ENCODE peak calls at places on chromosomes 5 and 9, in six cellular contexts. One of them, this sample, is unnamed.

GRCh38 chr9:99162759-99163364 is 57.9 kb downstream of the TGFBR1 start:
- DNase-seq in fibroblast of the aortic adventitia: peak
- DNase-seq in GM13977: peak
- DNase-seq in Peyer's patch: no peak
- DNase-seq in lung: no peak
- DNase-seq in fibroblast of lung: peak
- DNase-seq in this sample: no peak

GRCh38 chr5:178331491-178331981 is 98.9 kb upstream of the PHYKPL start:
- DNase-seq in fibroblast of lung: no peak
- DNase-seq in lung: peak
- DNase-seq in fibroblast of the aortic adventitia: peak
- DNase-seq in Peyer's patch: peak
- DNase-seq in GM13977: no peak
- DNase-seq in this sample: no peak

GRCh38 chr5:158384535-158385421 is 525.8 kb upstream of the CLINT1 start:
- DNase-seq in fibroblast of the aortic adventitia: peak
- DNase-seq in Peyer's patch: no peak
- DNase-seq in GM13977: no peak
- DNase-seq in fibroblast of lung: peak
- DNase-seq in lung: no peak
- DNase-seq in this sample: no peak

GRCh38 chr5:65483474-65484346 is 2.0 kb upstream of the ADAMTS6 start:
- DNase-seq in Peyer's patch: no peak
- DNase-seq in fibroblast of lung: peak
- DNase-seq in fibroblast of the aortic adventitia: peak
- DNase-seq in GM13977: peak
- DNase-seq in lung: no peak
- DNase-seq in this sample: no peak

GRCh38 chr9:91814214-91814613 is 135.8 kb downstream of the ROR2 start:
- DNase-seq in fibroblast of the aortic adventitia: no peak
- DNase-seq in GM13977: no peak
- DNase-seq in Peyer's patch: no peak
- DNase-seq in lung: no peak
- DNase-seq in fibroblast of lung: no peak
- DNase-seq in this sample: no peak

GRCh38 chr9:19049872-19050636 is 827 bp downstream of the RRAGA start:
- DNase-seq in lung: no peak
- DNase-seq in Peyer's patch: no peak
- DNase-seq in fibroblast of the aortic adventitia: peak
- DNase-seq in fibroblast of lung: peak
- DNase-seq in GM13977: no peak
- DNase-seq in this sample: no peak

GRCh38 chr9:136684799-136685198 is 2.5 kb downstream of the AGPAT2 start:
- DNase-seq in GM13977: no peak
- DNase-seq in fibroblast of lung: no peak
- DNase-seq in Peyer's patch: no peak
- DNase-seq in fibroblast of the aortic adventitia: no peak
- DNase-seq in lung: no peak
- DNase-seq in this sample: no peak

GRCh38 chr5:62124266-62124665 is 181.7 kb upstream of the KIF2A start:
- DNase-seq in lung: no peak
- DNase-seq in GM13977: no peak
- DNase-seq in Peyer's patch: no peak
- DNase-seq in fibroblast of lung: no peak
- DNase-seq in fibroblast of the aortic adventitia: no peak
- DNase-seq in this sample: no peak

GRCh38 chr9:132237481-132237880 is 75.6 kb downstream of the NTNG2 start:
- DNase-seq in fibroblast of the aortic adventitia: no peak
- DNase-seq in lung: no peak
- DNase-seq in fibroblast of lung: no peak
- DNase-seq in GM13977: no peak
- DNase-seq in Peyer's patch: no peak
- DNase-seq in this sample: no peak

GRCh38 chr9:34428325-34428958 is 29.9 kb downstream of the FAM219A start:
- DNase-seq in fibroblast of the aortic adventitia: no peak
- DNase-seq in lung: no peak
- DNase-seq in GM13977: no peak
- DNase-seq in Peyer's patch: no peak
- DNase-seq in fibroblast of lung: peak
- DNase-seq in this sample: no peak

GRCh38 chr5:149228610-149229297 is 42.9 kb upstream of the AFAP1L1 start:
- DNase-seq in Peyer's patch: no peak
- DNase-seq in lung: peak
- DNase-seq in fibroblast of lung: peak
- DNase-seq in GM13977: no peak
- DNase-seq in fibroblast of the aortic adventitia: peak
- DNase-seq in this sample: no peak

GRCh38 chr5:100539519-100539918 is 4.3 kb downstream of the FAM174A start:
- DNase-seq in fibroblast of lung: no peak
- DNase-seq in Peyer's patch: no peak
- DNase-seq in lung: no peak
- DNase-seq in GM13977: no peak
- DNase-seq in fibroblast of the aortic adventitia: no peak
- DNase-seq in this sample: no peak

GRCh38 chr9:82989949-82990348 is 73.0 kb downstream of the RASEF start:
- DNase-seq in fibroblast of the aortic adventitia: no peak
- DNase-seq in Peyer's patch: no peak
- DNase-seq in fibroblast of lung: no peak
- DNase-seq in GM13977: no peak
- DNase-seq in lung: no peak
- DNase-seq in this sample: no peak

GRCh38 chr5:60287174-60287771 is 393.7 kb upstream of the PDE4D start:
- DNase-seq in fibroblast of the aortic adventitia: peak
- DNase-seq in GM13977: peak
- DNase-seq in lung: peak
- DNase-seq in Peyer's patch: peak
- DNase-seq in fibroblast of lung: peak
- DNase-seq in this sample: no peak

GRCh38 chr5:180207593-180207992 is 1.4 kb downstream of the RASGEF1C start:
- DNase-seq in GM13977: no peak
- DNase-seq in lung: no peak
- DNase-seq in Peyer's patch: no peak
- DNase-seq in fibroblast of the aortic adventitia: no peak
- DNase-seq in fibroblast of lung: no peak
- DNase-seq in this sample: no peak

GRCh38 chr9:87233916-87234455 is 263.7 kb upstream of the DAPK1 start:
- DNase-seq in fibroblast of the aortic adventitia: no peak
- DNase-seq in lung: no peak
- DNase-seq in fibroblast of lung: no peak
- DNase-seq in GM13977: no peak
- DNase-seq in Peyer's patch: no peak
- DNase-seq in this sample: no peak

GRCh38 chr5:156942064-156942463 is 21.0 kb downstream of the TIMD4 start:
- DNase-seq in GM13977: peak
- DNase-seq in Peyer's patch: no peak
- DNase-seq in fibroblast of the aortic adventitia: no peak
- DNase-seq in fibroblast of lung: no peak
- DNase-seq in lung: no peak
- DNase-seq in this sample: no peak

GRCh38 chr9:88990721-88991065 is 575 bp upstream of the S1PR3 start:
- DNase-seq in fibroblast of lung: no peak
- DNase-seq in Peyer's patch: no peak
- DNase-seq in GM13977: no peak
- DNase-seq in fibroblast of the aortic adventitia: no peak
- DNase-seq in lung: no peak
- DNase-seq in this sample: no peak

GRCh38 chr5:68329554-68329953 is 114.0 kb downstream of the PIK3R1 start:
- DNase-seq in fibroblast of lung: no peak
- DNase-seq in lung: no peak
- DNase-seq in fibroblast of the aortic adventitia: no peak
- DNase-seq in GM13977: no peak
- DNase-seq in Peyer's patch: no peak
- DNase-seq in this sample: no peak

GRCh38 chr9:19488721-19489120 is 79.9 kb downstream of the ACER2 start:
- DNase-seq in Peyer's patch: no peak
- DNase-seq in GM13977: no peak
- DNase-seq in lung: no peak
- DNase-seq in fibroblast of lung: no peak
- DNase-seq in fibroblast of the aortic adventitia: no peak
- DNase-seq in this sample: no peak

GRCh38 chr9:77978086-77978781 is 53.4 kb downstream of the GNAQ start:
- DNase-seq in lung: no peak
- DNase-seq in fibroblast of lung: no peak
- DNase-seq in fibroblast of the aortic adventitia: no peak
- DNase-seq in Peyer's patch: no peak
- DNase-seq in GM13977: no peak
- DNase-seq in this sample: no peak

GRCh38 chr5:107359033-107359915 is 311.5 kb downstream of the EFNA5 start:
- DNase-seq in fibroblast of lung: peak
- DNase-seq in Peyer's patch: no peak
- DNase-seq in GM13977: no peak
- DNase-seq in lung: no peak
- DNase-seq in fibroblast of the aortic adventitia: peak
- DNase-seq in this sample: no peak

GRCh38 chr5:149611327-149611726 is 30.0 kb downstream of the ARHGEF37 start:
- DNase-seq in Peyer's patch: peak
- DNase-seq in lung: no peak
- DNase-seq in GM13977: no peak
- DNase-seq in fibroblast of lung: peak
- DNase-seq in fibroblast of the aortic adventitia: peak
- DNase-seq in this sample: no peak

GRCh38 chr9:124228516-124228915 is 29.2 kb upstream of the NEK6 start:
- DNase-seq in fibroblast of the aortic adventitia: no peak
- DNase-seq in GM13977: no peak
- DNase-seq in Peyer's patch: no peak
- DNase-seq in lung: no peak
- DNase-seq in fibroblast of lung: no peak
- DNase-seq in this sample: no peak

GRCh38 chr5:93583799-93584530 is 943 bp downstream of the NR2F1 start:
- DNase-seq in fibroblast of the aortic adventitia: peak
- DNase-seq in Peyer's patch: no peak
- DNase-seq in fibroblast of lung: peak
- DNase-seq in lung: no peak
- DNase-seq in GM13977: no peak
- DNase-seq in this sample: no peak

GRCh38 chr5:106474066-106474465 is 1196.7 kb downstream of the EFNA5 start:
- DNase-seq in fibroblast of the aortic adventitia: no peak
- DNase-seq in fibroblast of lung: no peak
- DNase-seq in GM13977: no peak
- DNase-seq in Peyer's patch: no peak
- DNase-seq in lung: no peak
- DNase-seq in this sample: no peak

GRCh38 chr5:132056610-132057497 is 3.6 kb upstream of the IL3 start:
- DNase-seq in Peyer's patch: peak
- DNase-seq in fibroblast of lung: no peak
- DNase-seq in GM13977: no peak
- DNase-seq in fibroblast of the aortic adventitia: no peak
- DNase-seq in lung: peak
- DNase-seq in this sample: peak

GRCh38 chr5:134568339-134568700 is 42.9 kb downstream of the JADE2 start:
- DNase-seq in Peyer's patch: no peak
- DNase-seq in lung: no peak
- DNase-seq in fibroblast of lung: no peak
- DNase-seq in fibroblast of the aortic adventitia: no peak
- DNase-seq in GM13977: no peak
- DNase-seq in this sample: no peak

GRCh38 chr5:140107312-140108092 is 6.4 kb upstream of the PURA start:
- DNase-seq in fibroblast of the aortic adventitia: peak
- DNase-seq in fibroblast of lung: peak
- DNase-seq in GM13977: peak
- DNase-seq in lung: peak
- DNase-seq in Peyer's patch: peak
- DNase-seq in this sample: peak
- TF ChIP-seq CTCF in fibroblast of the aortic adventitia: peak
- TF ChIP-seq CTCF in fibroblast of lung: no peak
- TF ChIP-seq CTCF in GM13977: peak
- TF ChIP-seq CTCF in lung: no peak
- TF ChIP-seq CTCF in Peyer's patch: peak
- TF ChIP-seq CTCF in this sample: no peak

GRCh38 chr5:54895816-54896341 is 89.5 kb downstream of the ESM1 start:
- DNase-seq in lung: no peak
- DNase-seq in GM13977: no peak
- DNase-seq in Peyer's patch: no peak
- DNase-seq in fibroblast of lung: peak
- DNase-seq in fibroblast of the aortic adventitia: peak
- DNase-seq in this sample: no peak
- TF ChIP-seq CTCF in lung: no peak
- TF ChIP-seq CTCF in GM13977: peak
- TF ChIP-seq CTCF in Peyer's patch: peak
- TF ChIP-seq CTCF in fibroblast of lung: peak
- TF ChIP-seq CTCF in fibroblast of the aortic adventitia: peak
- TF ChIP-seq CTCF in this sample: no peak

GRCh38 chr9:12819436-12820185 is 44.8 kb downstream of the LURAP1L start:
- DNase-seq in Peyer's patch: no peak
- DNase-seq in lung: no peak
- DNase-seq in fibroblast of lung: peak
- DNase-seq in fibroblast of the aortic adventitia: peak
- DNase-seq in GM13977: peak
- DNase-seq in this sample: no peak

GRCh38 chr9:12817702-12818101 is 42.9 kb downstream of the LURAP1L start:
- DNase-seq in Peyer's patch: peak
- DNase-seq in fibroblast of the aortic adventitia: peak
- DNase-seq in fibroblast of lung: peak
- DNase-seq in GM13977: no peak
- DNase-seq in lung: peak
- DNase-seq in this sample: no peak

GRCh38 chr9:12818431-12819000 is 43.7 kb downstream of the LURAP1L start:
- DNase-seq in lung: peak
- DNase-seq in Peyer's patch: peak
- DNase-seq in fibroblast of the aortic adventitia: peak
- DNase-seq in fibroblast of lung: peak
- DNase-seq in GM13977: no peak
- DNase-seq in this sample: no peak

GRCh38 chr9:12826924-12827655 is 52.3 kb downstream of the LURAP1L start:
- DNase-seq in fibroblast of the aortic adventitia: no peak
- DNase-seq in lung: no peak
- DNase-seq in GM13977: no peak
- DNase-seq in fibroblast of lung: no peak
- DNase-seq in Peyer's patch: no peak
- DNase-seq in this sample: no peak

GRCh38 chr9:12822111-12822510 is 47.3 kb downstream of the LURAP1L start:
- DNase-seq in GM13977: no peak
- DNase-seq in lung: no peak
- DNase-seq in Peyer's patch: no peak
- DNase-seq in fibroblast of the aortic adventitia: peak
- DNase-seq in fibroblast of lung: peak
- DNase-seq in this sample: no peak
- TF ChIP-seq CTCF in GM13977: no peak
- TF ChIP-seq CTCF in lung: no peak
- TF ChIP-seq CTCF in Peyer's patch: no peak
- TF ChIP-seq CTCF in fibroblast of the aortic adventitia: no peak
- TF ChIP-seq CTCF in fibroblast of lung: no peak
- TF ChIP-seq CTCF in this sample: no peak

GRCh38 chr5:1010181-1010510 is 1.5 kb downstream of the NKD2 start:
- DNase-seq in Peyer's patch: no peak
- DNase-seq in fibroblast of the aortic adventitia: no peak
- DNase-seq in lung: no peak
- DNase-seq in GM13977: no peak
- DNase-seq in fibroblast of lung: no peak
- DNase-seq in this sample: no peak
- TF ChIP-seq CTCF in Peyer's patch: no peak
- TF ChIP-seq CTCF in fibroblast of the aortic adventitia: peak
- TF ChIP-seq CTCF in lung: no peak
- TF ChIP-seq CTCF in GM13977: peak
- TF ChIP-seq CTCF in fibroblast of lung: no peak
- TF ChIP-seq CTCF in this sample: no peak